ENCODE peak calls at places on chromosomes 12 and 14, in seven cellular contexts. One of them, this sample, is unnamed.

GRCh38 chr14:58238252-58239247 is 6.1 kb upstream of the PSMA3 start:
- DNase-seq in cardiac muscle cell: peak; percentile 32
- DNase-seq in IMR-90: no peak
- DNase-seq in mucosa of descending colon: peak; percentile 31
- DNase-seq in mammary epithelial cell: peak; percentile 11
- DNase-seq in brain microvascular endothelial cell: peak; percentile 18
- DNase-seq in H9: peak; percentile 39
- DNase-seq in this sample: peak; percentile 8

GRCh38 chr12:89451876-89452275 is 72.7 kb downstream of the GALNT4 start:
- DNase-seq in mucosa of descending colon: no peak
- DNase-seq in brain microvascular endothelial cell: peak; percentile 95
- DNase-seq in IMR-90: peak; percentile 87
- DNase-seq in H9: peak; percentile 84
- DNase-seq in mammary epithelial cell: peak; percentile 74
- DNase-seq in cardiac muscle cell: peak; percentile 77
- DNase-seq in this sample: peak; percentile 60

GRCh38 chr12:28535216-28535615 is 345.0 kb downstream of the CCDC91 start:
- DNase-seq in mammary epithelial cell: no peak
- DNase-seq in H9: no peak
- DNase-seq in brain microvascular endothelial cell: peak; percentile 29
- DNase-seq in IMR-90: peak; percentile 77
- DNase-seq in mucosa of descending colon: no peak
- DNase-seq in cardiac muscle cell: no peak
- DNase-seq in this sample: no peak

GRCh38 chr12:118107694-118108093 is 3.9 kb upstream of the VSIG10 start:
- DNase-seq in cardiac muscle cell: no peak
- DNase-seq in IMR-90: no peak
- DNase-seq in brain microvascular endothelial cell: no peak
- DNase-seq in mammary epithelial cell: no peak
- DNase-seq in H9: no peak
- DNase-seq in mucosa of descending colon: no peak
- DNase-seq in this sample: no peak

GRCh38 chr12:29863665-29864064 is 79.9 kb upstream of the TMTC1 start:
- DNase-seq in cardiac muscle cell: no peak
- DNase-seq in H9: no peak
- DNase-seq in brain microvascular endothelial cell: no peak
- DNase-seq in mucosa of descending colon: no peak
- DNase-seq in mammary epithelial cell: no peak
- DNase-seq in IMR-90: no peak
- DNase-seq in this sample: no peak

GRCh38 chr12:106144847-106145246 is 6.1 kb upstream of the NUAK1 start:
- DNase-seq in mucosa of descending colon: no peak
- DNase-seq in mammary epithelial cell: peak; percentile 32
- DNase-seq in cardiac muscle cell: no peak
- DNase-seq in IMR-90: peak; percentile 62
- DNase-seq in H9: no peak
- DNase-seq in brain microvascular endothelial cell: peak; percentile 47
- DNase-seq in this sample: no peak

GRCh38 chr12:57128519-57129247 is 400 bp downstream of the LRP1 start:
- DNase-seq in IMR-90: no peak
- DNase-seq in mammary epithelial cell: no peak
- DNase-seq in mucosa of descending colon: peak; percentile 47
- DNase-seq in cardiac muscle cell: peak; percentile 39
- DNase-seq in brain microvascular endothelial cell: no peak
- DNase-seq in H9: peak; percentile 69
- DNase-seq in this sample: peak; percentile 42

GRCh38 chr12:7788316-7788689 is 899 bp upstream of the NANOG start:
- DNase-seq in mammary epithelial cell: no peak
- DNase-seq in cardiac muscle cell: no peak
- DNase-seq in mucosa of descending colon: no peak
- DNase-seq in brain microvascular endothelial cell: no peak
- DNase-seq in H9: no peak
- DNase-seq in IMR-90: no peak
- DNase-seq in this sample: no peak

GRCh38 chr14:100239200-100239839 is 376 bp downstream of the YY1 start:
- DNase-seq in IMR-90: no peak
- DNase-seq in mammary epithelial cell: no peak
- DNase-seq in cardiac muscle cell: peak; percentile 23
- DNase-seq in mucosa of descending colon: peak; percentile 45
- DNase-seq in H9: no peak
- DNase-seq in brain microvascular endothelial cell: no peak
- DNase-seq in this sample: peak; percentile 52
- TF ChIP-seq CTCF in IMR-90: no peak
- TF ChIP-seq CTCF in mammary epithelial cell: no peak
- TF ChIP-seq CTCF in cardiac muscle cell: no peak
- TF ChIP-seq CTCF in mucosa of descending colon: no peak
- TF ChIP-seq CTCF in H9: no peak
- TF ChIP-seq CTCF in brain microvascular endothelial cell: no peak
- TF ChIP-seq CTCF in this sample: no peak

DNA sequence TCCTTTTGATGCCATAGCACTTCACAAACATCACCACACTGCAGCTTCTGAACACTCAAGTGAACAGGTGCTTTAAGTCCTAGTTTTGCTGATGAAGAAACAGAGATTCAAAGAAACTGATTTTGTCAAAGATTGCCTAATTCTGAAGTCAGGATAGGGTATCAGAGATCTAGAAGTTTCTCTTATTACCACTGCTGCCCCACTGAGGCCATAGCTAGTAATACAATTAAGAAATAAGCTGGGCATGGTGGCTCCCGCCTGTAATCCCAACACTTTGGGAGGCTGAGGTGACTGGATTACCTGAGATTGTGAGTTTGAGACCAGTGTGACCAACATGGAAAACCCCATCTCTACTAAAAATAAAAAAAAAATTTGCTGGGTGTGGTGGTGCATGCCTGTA is 458.3 kb upstream of the SEL1L start:
- DNase-seq in H9: no peak
- DNase-seq in mucosa of descending colon: peak; percentile 2
- DNase-seq in brain microvascular endothelial cell: no peak
- DNase-seq in IMR-90: no peak
- DNase-seq in mammary epithelial cell: no peak
- DNase-seq in cardiac muscle cell: no peak
- DNase-seq in this sample: no peak
- TF ChIP-seq CTCF in H9: peak; percentile 42
- TF ChIP-seq CTCF in mucosa of descending colon: no peak
- TF ChIP-seq CTCF in brain microvascular endothelial cell: no peak
- TF ChIP-seq CTCF in IMR-90: no peak
- TF ChIP-seq CTCF in mammary epithelial cell: no peak
- TF ChIP-seq CTCF in cardiac muscle cell: peak; percentile 15
- TF ChIP-seq CTCF in this sample: peak; percentile 18

DNA sequence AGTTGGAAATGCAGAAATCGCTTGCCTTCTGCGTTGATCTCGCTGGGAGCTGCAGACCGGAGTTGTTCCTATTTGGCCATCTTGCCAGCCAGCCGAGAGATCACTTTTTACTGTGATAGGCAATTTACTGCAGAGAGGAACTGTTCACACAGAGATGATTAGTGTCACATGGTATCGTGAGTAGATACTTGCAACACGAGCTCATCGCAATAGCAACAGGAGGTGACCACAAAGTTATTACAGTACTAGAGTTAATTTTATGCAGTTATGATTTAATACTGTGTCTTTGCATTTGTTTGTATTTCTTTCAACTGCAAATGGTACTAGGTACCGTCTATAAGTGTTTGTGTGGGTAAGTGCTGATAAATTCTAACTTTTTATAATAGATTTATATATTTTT is 27.8 kb downstream of the NOPCHAP1 start:
- DNase-seq in IMR-90: peak; percentile 38
- DNase-seq in mammary epithelial cell: peak; percentile 11
- DNase-seq in cardiac muscle cell: no peak
- DNase-seq in H9: no peak
- DNase-seq in mucosa of descending colon: no peak
- DNase-seq in brain microvascular endothelial cell: peak; percentile 18
- DNase-seq in this sample: no peak
- TF ChIP-seq CTCF in IMR-90: no peak
- TF ChIP-seq CTCF in mammary epithelial cell: no peak
- TF ChIP-seq CTCF in cardiac muscle cell: no peak
- TF ChIP-seq CTCF in H9: no peak
- TF ChIP-seq CTCF in mucosa of descending colon: no peak
- TF ChIP-seq CTCF in brain microvascular endothelial cell: no peak
- TF ChIP-seq CTCF in this sample: no peak

GRCh38 chr14:53432378-53432802 is 279.3 kb upstream of the DDHD1 start:
- DNase-seq in mammary epithelial cell: peak; percentile 37
- DNase-seq in mucosa of descending colon: no peak
- DNase-seq in H9: peak; percentile 68
- DNase-seq in brain microvascular endothelial cell: peak; percentile 6
- DNase-seq in cardiac muscle cell: peak; percentile 66
- DNase-seq in IMR-90: peak; percentile 60
- DNase-seq in this sample: peak; percentile 48
- TF ChIP-seq CTCF in mammary epithelial cell: peak; percentile 81
- TF ChIP-seq CTCF in mucosa of descending colon: no peak
- TF ChIP-seq CTCF in H9: peak; percentile 84
- TF ChIP-seq CTCF in brain microvascular endothelial cell: peak; percentile 78
- TF ChIP-seq CTCF in cardiac muscle cell: peak; percentile 64
- TF ChIP-seq CTCF in IMR-90: peak; percentile 71
- TF ChIP-seq CTCF in this sample: peak; percentile 68

GRCh38 chr12:6692888-6693287 is 3.7 kb upstream of the ZNF384 start:
- DNase-seq in brain microvascular endothelial cell: no peak
- DNase-seq in H9: no peak
- DNase-seq in IMR-90: no peak
- DNase-seq in mammary epithelial cell: no peak
- DNase-seq in mucosa of descending colon: no peak
- DNase-seq in cardiac muscle cell: no peak
- DNase-seq in this sample: no peak

GRCh38 chr12:6685814-6686213 is 3.4 kb downstream of the ZNF384 start:
- DNase-seq in H9: no peak
- DNase-seq in IMR-90: no peak
- DNase-seq in mammary epithelial cell: no peak
- DNase-seq in brain microvascular endothelial cell: no peak
- DNase-seq in mucosa of descending colon: no peak
- DNase-seq in cardiac muscle cell: no peak
- DNase-seq in this sample: no peak

GRCh38 chr12:6691473-6691872 is 2.3 kb upstream of the ZNF384 start:
- DNase-seq in cardiac muscle cell: no peak
- DNase-seq in H9: no peak
- DNase-seq in mammary epithelial cell: no peak
- DNase-seq in mucosa of descending colon: no peak
- DNase-seq in brain microvascular endothelial cell: peak; percentile 12
- DNase-seq in IMR-90: peak; percentile 74
- DNase-seq in this sample: no peak

GRCh38 chr12:6688543-6688999 is 604 bp downstream of the ZNF384 start:
- DNase-seq in mucosa of descending colon: peak; percentile 73
- DNase-seq in IMR-90: peak; percentile 13
- DNase-seq in brain microvascular endothelial cell: peak; percentile 2
- DNase-seq in cardiac muscle cell: peak; percentile 35
- DNase-seq in H9: no peak
- DNase-seq in mammary epithelial cell: no peak
- DNase-seq in this sample: no peak

DNA sequence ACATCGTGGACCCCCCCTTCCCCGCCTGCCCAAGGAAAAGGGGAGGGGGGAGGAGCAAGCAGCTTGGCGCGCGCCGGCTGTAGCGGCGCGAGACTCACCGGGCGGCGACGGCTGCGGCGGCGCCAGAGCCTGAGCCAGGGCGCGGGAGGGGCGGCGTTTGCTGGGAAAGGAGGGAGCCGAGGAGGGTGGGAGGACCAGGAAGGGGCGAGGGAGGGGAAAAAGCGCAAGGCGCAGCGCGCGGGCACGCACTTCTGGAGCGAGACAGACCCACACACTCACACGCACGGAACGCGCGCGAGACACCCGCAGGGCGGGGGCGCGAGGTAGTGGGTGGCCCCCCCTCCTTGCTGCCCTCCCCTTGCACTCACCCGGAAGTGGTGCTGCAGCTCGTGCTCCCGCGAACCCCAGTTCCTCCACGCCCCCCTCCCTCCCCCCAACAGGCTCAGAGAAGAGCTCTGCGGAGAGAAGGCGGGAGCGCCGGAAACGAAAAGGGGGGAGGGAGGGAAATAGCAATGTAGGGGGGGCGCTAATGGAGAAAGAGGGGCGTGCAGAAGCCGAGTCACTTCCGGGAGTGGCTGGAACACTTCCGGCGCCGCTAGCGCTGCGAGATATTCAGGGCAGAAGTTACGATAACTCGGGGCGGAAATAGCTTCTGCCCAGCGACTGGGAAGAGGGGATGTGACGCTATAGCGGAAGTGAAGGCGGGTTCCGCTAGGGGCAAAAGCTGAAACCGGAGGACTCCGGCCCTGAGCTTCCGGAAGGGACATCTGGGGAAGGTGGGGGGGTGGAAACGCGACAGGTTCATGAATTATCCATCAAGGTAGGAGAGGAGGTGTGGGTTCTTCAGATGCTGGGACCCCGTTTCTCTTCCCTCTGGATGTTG is at the start of gene ZNF384:
- DNase-seq in IMR-90: peak; percentile 99
- DNase-seq in mucosa of descending colon: peak; percentile 97
- DNase-seq in H9: peak; percentile 100
- DNase-seq in mammary epithelial cell: peak; percentile 99
- DNase-seq in brain microvascular endothelial cell: peak; percentile 98
- DNase-seq in cardiac muscle cell: peak; percentile 98
- DNase-seq in this sample: peak; percentile 87
- TF ChIP-seq CTCF in IMR-90: no peak
- TF ChIP-seq CTCF in mucosa of descending colon: peak; percentile 16
- TF ChIP-seq CTCF in H9: peak; percentile 13
- TF ChIP-seq CTCF in mammary epithelial cell: no peak
- TF ChIP-seq CTCF in brain microvascular endothelial cell: peak; percentile 43
- TF ChIP-seq CTCF in cardiac muscle cell: peak; percentile 19
- TF ChIP-seq CTCF in this sample: no peak

This sample was measured in nephron progenitor cell.